ENCODE peak calls at places on chromosomes 11 and 22, in ten cellular contexts. One of them, this sample, is unnamed.

GRCh38 chr11:61793084-61793828 is 545 bp downstream of the FEN1 start:
- DNase-seq in NCI-H524 treated with DMSO at 0.1 percent for 48 hours: no peak
- DNase-seq in amniotic stem cell: no peak
- DNase-seq in gastrocnemius medialis: no peak
- DNase-seq in activated T-cell treated with anti-CD3 and anti-CD28 coated beads for 48 hours: no peak
- DNase-seq in activated effector memory CD4-positive, alpha-beta T cell treated with Interleukin-2 at 50 U/mL for 16 hours: no peak
- DNase-seq in activated naive CD8-positive, alpha-beta T cell treated with anti-CD3 and anti-CD28 coated beads, Interleukin-2, amount 50 U/mL, for 24 hours: peak
- DNase-seq in kidney tubule cell: peak
- DNase-seq in stimulated activated CD8-positive, alpha-beta memory T cell treated with anti-CD3 and anti-CD28 coated beads, Interleukin-2, amount 100 ng/mL, for 1 hour: no peak
- DNase-seq in effector CD4-positive, alpha-beta T cell: no peak
- DNase-seq in this sample: no peak

GRCh38 chr22:49296561-49296960 is 531.1 kb downstream of the BRD1 start:
- DNase-seq in NCI-H524 treated with DMSO at 0.1 percent for 48 hours: no peak
- DNase-seq in gastrocnemius medialis: no peak
- DNase-seq in activated naive CD8-positive, alpha-beta T cell treated with anti-CD3 and anti-CD28 coated beads, Interleukin-2, amount 50 U/mL, for 24 hours: no peak
- DNase-seq in activated T-cell treated with anti-CD3 and anti-CD28 coated beads for 48 hours: no peak
- DNase-seq in activated effector memory CD4-positive, alpha-beta T cell treated with Interleukin-2 at 50 U/mL for 16 hours: no peak
- DNase-seq in stimulated activated CD8-positive, alpha-beta memory T cell treated with anti-CD3 and anti-CD28 coated beads, Interleukin-2, amount 100 ng/mL, for 1 hour: no peak
- DNase-seq in effector CD4-positive, alpha-beta T cell: no peak
- DNase-seq in amniotic stem cell: no peak
- DNase-seq in kidney tubule cell: no peak
- DNase-seq in this sample: no peak

GRCh38 chr22:46287873-46288751 is 8.6 kb upstream of the GTSE1 start:
- DNase-seq in NCI-H524 treated with DMSO at 0.1 percent for 48 hours: no peak
- DNase-seq in stimulated activated CD8-positive, alpha-beta memory T cell treated with anti-CD3 and anti-CD28 coated beads, Interleukin-2, amount 100 ng/mL, for 1 hour: no peak
- DNase-seq in activated effector memory CD4-positive, alpha-beta T cell treated with Interleukin-2 at 50 U/mL for 16 hours: peak
- DNase-seq in activated naive CD8-positive, alpha-beta T cell treated with anti-CD3 and anti-CD28 coated beads, Interleukin-2, amount 50 U/mL, for 24 hours: peak
- DNase-seq in amniotic stem cell: no peak
- DNase-seq in gastrocnemius medialis: no peak
- DNase-seq in kidney tubule cell: no peak
- DNase-seq in activated T-cell treated with anti-CD3 and anti-CD28 coated beads for 48 hours: peak
- DNase-seq in effector CD4-positive, alpha-beta T cell: no peak
- DNase-seq in this sample: peak

GRCh38 chr11:45554230-45554967 is 111.0 kb downstream of the CHST1 start:
- DNase-seq in gastrocnemius medialis: peak
- DNase-seq in NCI-H524 treated with DMSO at 0.1 percent for 48 hours: no peak
- DNase-seq in amniotic stem cell: no peak
- DNase-seq in stimulated activated CD8-positive, alpha-beta memory T cell treated with anti-CD3 and anti-CD28 coated beads, Interleukin-2, amount 100 ng/mL, for 1 hour: no peak
- DNase-seq in effector CD4-positive, alpha-beta T cell: no peak
- DNase-seq in activated T-cell treated with anti-CD3 and anti-CD28 coated beads for 48 hours: no peak
- DNase-seq in activated naive CD8-positive, alpha-beta T cell treated with anti-CD3 and anti-CD28 coated beads, Interleukin-2, amount 50 U/mL, for 24 hours: no peak
- DNase-seq in activated effector memory CD4-positive, alpha-beta T cell treated with Interleukin-2 at 50 U/mL for 16 hours: no peak
- DNase-seq in kidney tubule cell: no peak
- DNase-seq in this sample: no peak

GRCh38 chr11:118634435-118635236 is 27.2 kb downstream of the PHLDB1 start:
- DNase-seq in gastrocnemius medialis: peak
- DNase-seq in amniotic stem cell: no peak
- DNase-seq in effector CD4-positive, alpha-beta T cell: no peak
- DNase-seq in stimulated activated CD8-positive, alpha-beta memory T cell treated with anti-CD3 and anti-CD28 coated beads, Interleukin-2, amount 100 ng/mL, for 1 hour: no peak
- DNase-seq in activated effector memory CD4-positive, alpha-beta T cell treated with Interleukin-2 at 50 U/mL for 16 hours: no peak
- DNase-seq in activated T-cell treated with anti-CD3 and anti-CD28 coated beads for 48 hours: no peak
- DNase-seq in kidney tubule cell: peak
- DNase-seq in NCI-H524 treated with DMSO at 0.1 percent for 48 hours: no peak
- DNase-seq in activated naive CD8-positive, alpha-beta T cell treated with anti-CD3 and anti-CD28 coated beads, Interleukin-2, amount 50 U/mL, for 24 hours: no peak
- DNase-seq in this sample: no peak

GRCh38 chr11:70783821-70784220 is 385.5 kb downstream of the CTTN start:
- DNase-seq in stimulated activated CD8-positive, alpha-beta memory T cell treated with anti-CD3 and anti-CD28 coated beads, Interleukin-2, amount 100 ng/mL, for 1 hour: no peak
- DNase-seq in activated T-cell treated with anti-CD3 and anti-CD28 coated beads for 48 hours: no peak
- DNase-seq in amniotic stem cell: no peak
- DNase-seq in activated effector memory CD4-positive, alpha-beta T cell treated with Interleukin-2 at 50 U/mL for 16 hours: no peak
- DNase-seq in activated naive CD8-positive, alpha-beta T cell treated with anti-CD3 and anti-CD28 coated beads, Interleukin-2, amount 50 U/mL, for 24 hours: no peak
- DNase-seq in effector CD4-positive, alpha-beta T cell: no peak
- DNase-seq in gastrocnemius medialis: no peak
- DNase-seq in NCI-H524 treated with DMSO at 0.1 percent for 48 hours: no peak
- DNase-seq in kidney tubule cell: no peak
- DNase-seq in this sample: no peak

GRCh38 chr11:1882265-1883238 is 9.1 kb downstream of the PRR33 start:
- DNase-seq in activated naive CD8-positive, alpha-beta T cell treated with anti-CD3 and anti-CD28 coated beads, Interleukin-2, amount 50 U/mL, for 24 hours: peak
- DNase-seq in amniotic stem cell: peak
- DNase-seq in NCI-H524 treated with DMSO at 0.1 percent for 48 hours: no peak
- DNase-seq in activated T-cell treated with anti-CD3 and anti-CD28 coated beads for 48 hours: peak
- DNase-seq in stimulated activated CD8-positive, alpha-beta memory T cell treated with anti-CD3 and anti-CD28 coated beads, Interleukin-2, amount 100 ng/mL, for 1 hour: peak
- DNase-seq in kidney tubule cell: peak
- DNase-seq in effector CD4-positive, alpha-beta T cell: peak
- DNase-seq in activated effector memory CD4-positive, alpha-beta T cell treated with Interleukin-2 at 50 U/mL for 16 hours: peak
- DNase-seq in gastrocnemius medialis: peak
- DNase-seq in this sample: no peak

GRCh38 chr11:110529043-110529442 is 99.3 kb downstream of the FDX1 start:
- DNase-seq in activated T-cell treated with anti-CD3 and anti-CD28 coated beads for 48 hours: no peak
- DNase-seq in stimulated activated CD8-positive, alpha-beta memory T cell treated with anti-CD3 and anti-CD28 coated beads, Interleukin-2, amount 100 ng/mL, for 1 hour: no peak
- DNase-seq in amniotic stem cell: no peak
- DNase-seq in NCI-H524 treated with DMSO at 0.1 percent for 48 hours: no peak
- DNase-seq in kidney tubule cell: peak
- DNase-seq in activated effector memory CD4-positive, alpha-beta T cell treated with Interleukin-2 at 50 U/mL for 16 hours: no peak
- DNase-seq in activated naive CD8-positive, alpha-beta T cell treated with anti-CD3 and anti-CD28 coated beads, Interleukin-2, amount 50 U/mL, for 24 hours: no peak
- DNase-seq in effector CD4-positive, alpha-beta T cell: no peak
- DNase-seq in gastrocnemius medialis: no peak
- DNase-seq in this sample: no peak

GRCh38 chr11:62604460-62605130 is 2.9 kb upstream of the MTA2 start:
- DNase-seq in kidney tubule cell: no peak
- DNase-seq in effector CD4-positive, alpha-beta T cell: no peak
- DNase-seq in NCI-H524 treated with DMSO at 0.1 percent for 48 hours: no peak
- DNase-seq in stimulated activated CD8-positive, alpha-beta memory T cell treated with anti-CD3 and anti-CD28 coated beads, Interleukin-2, amount 100 ng/mL, for 1 hour: no peak
- DNase-seq in amniotic stem cell: no peak
- DNase-seq in activated effector memory CD4-positive, alpha-beta T cell treated with Interleukin-2 at 50 U/mL for 16 hours: no peak
- DNase-seq in activated naive CD8-positive, alpha-beta T cell treated with anti-CD3 and anti-CD28 coated beads, Interleukin-2, amount 50 U/mL, for 24 hours: no peak
- DNase-seq in gastrocnemius medialis: no peak
- DNase-seq in activated T-cell treated with anti-CD3 and anti-CD28 coated beads for 48 hours: no peak
- DNase-seq in this sample: no peak

GRCh38 chr11:19323502-19323901 is 82.8 kb upstream of the E2F8 start:
- DNase-seq in gastrocnemius medialis: no peak
- DNase-seq in NCI-H524 treated with DMSO at 0.1 percent for 48 hours: no peak
- DNase-seq in activated naive CD8-positive, alpha-beta T cell treated with anti-CD3 and anti-CD28 coated beads, Interleukin-2, amount 50 U/mL, for 24 hours: no peak
- DNase-seq in activated T-cell treated with anti-CD3 and anti-CD28 coated beads for 48 hours: no peak
- DNase-seq in activated effector memory CD4-positive, alpha-beta T cell treated with Interleukin-2 at 50 U/mL for 16 hours: no peak
- DNase-seq in kidney tubule cell: no peak
- DNase-seq in stimulated activated CD8-positive, alpha-beta memory T cell treated with anti-CD3 and anti-CD28 coated beads, Interleukin-2, amount 100 ng/mL, for 1 hour: no peak
- DNase-seq in amniotic stem cell: no peak
- DNase-seq in effector CD4-positive, alpha-beta T cell: no peak
- DNase-seq in this sample: no peak

GRCh38 chr22:25668437-25668836 is 73.6 kb upstream of the MYO18B start:
- DNase-seq in gastrocnemius medialis: no peak
- DNase-seq in activated T-cell treated with anti-CD3 and anti-CD28 coated beads for 48 hours: no peak
- DNase-seq in activated naive CD8-positive, alpha-beta T cell treated with anti-CD3 and anti-CD28 coated beads, Interleukin-2, amount 50 U/mL, for 24 hours: no peak
- DNase-seq in NCI-H524 treated with DMSO at 0.1 percent for 48 hours: no peak
- DNase-seq in kidney tubule cell: no peak
- DNase-seq in amniotic stem cell: no peak
- DNase-seq in activated effector memory CD4-positive, alpha-beta T cell treated with Interleukin-2 at 50 U/mL for 16 hours: no peak
- DNase-seq in stimulated activated CD8-positive, alpha-beta memory T cell treated with anti-CD3 and anti-CD28 coated beads, Interleukin-2, amount 100 ng/mL, for 1 hour: no peak
- DNase-seq in effector CD4-positive, alpha-beta T cell: no peak
- DNase-seq in this sample: no peak

GRCh38 chr11:111913997-111914396 is 1.5 kb downstream of the HSPB2 start:
- DNase-seq in activated effector memory CD4-positive, alpha-beta T cell treated with Interleukin-2 at 50 U/mL for 16 hours: no peak
- DNase-seq in kidney tubule cell: peak
- DNase-seq in stimulated activated CD8-positive, alpha-beta memory T cell treated with anti-CD3 and anti-CD28 coated beads, Interleukin-2, amount 100 ng/mL, for 1 hour: no peak
- DNase-seq in activated T-cell treated with anti-CD3 and anti-CD28 coated beads for 48 hours: no peak
- DNase-seq in gastrocnemius medialis: peak
- DNase-seq in effector CD4-positive, alpha-beta T cell: no peak
- DNase-seq in NCI-H524 treated with DMSO at 0.1 percent for 48 hours: no peak
- DNase-seq in activated naive CD8-positive, alpha-beta T cell treated with anti-CD3 and anti-CD28 coated beads, Interleukin-2, amount 50 U/mL, for 24 hours: no peak
- DNase-seq in amniotic stem cell: peak
- DNase-seq in this sample: no peak

GRCh38 chr22:29621761-29622526 is 18.5 kb downstream of the NF2 start:
- DNase-seq in activated naive CD8-positive, alpha-beta T cell treated with anti-CD3 and anti-CD28 coated beads, Interleukin-2, amount 50 U/mL, for 24 hours: no peak
- DNase-seq in activated T-cell treated with anti-CD3 and anti-CD28 coated beads for 48 hours: no peak
- DNase-seq in gastrocnemius medialis: no peak
- DNase-seq in NCI-H524 treated with DMSO at 0.1 percent for 48 hours: no peak
- DNase-seq in stimulated activated CD8-positive, alpha-beta memory T cell treated with anti-CD3 and anti-CD28 coated beads, Interleukin-2, amount 100 ng/mL, for 1 hour: no peak
- DNase-seq in effector CD4-positive, alpha-beta T cell: no peak
- DNase-seq in activated effector memory CD4-positive, alpha-beta T cell treated with Interleukin-2 at 50 U/mL for 16 hours: no peak
- DNase-seq in amniotic stem cell: peak
- DNase-seq in kidney tubule cell: peak
- DNase-seq in this sample: no peak

GRCh38 chr11:33463059-33463458 is 205.9 kb downstream of the HIPK3 start:
- DNase-seq in activated effector memory CD4-positive, alpha-beta T cell treated with Interleukin-2 at 50 U/mL for 16 hours: no peak
- DNase-seq in activated naive CD8-positive, alpha-beta T cell treated with anti-CD3 and anti-CD28 coated beads, Interleukin-2, amount 50 U/mL, for 24 hours: no peak
- DNase-seq in kidney tubule cell: no peak
- DNase-seq in activated T-cell treated with anti-CD3 and anti-CD28 coated beads for 48 hours: no peak
- DNase-seq in NCI-H524 treated with DMSO at 0.1 percent for 48 hours: no peak
- DNase-seq in gastrocnemius medialis: no peak
- DNase-seq in stimulated activated CD8-positive, alpha-beta memory T cell treated with anti-CD3 and anti-CD28 coated beads, Interleukin-2, amount 100 ng/mL, for 1 hour: no peak
- DNase-seq in effector CD4-positive, alpha-beta T cell: no peak
- DNase-seq in amniotic stem cell: no peak
- DNase-seq in this sample: no peak

GRCh38 chr11:69286358-69287327 is 7.3 kb upstream of the MYEOV start:
- DNase-seq in activated effector memory CD4-positive, alpha-beta T cell treated with Interleukin-2 at 50 U/mL for 16 hours: no peak
- DNase-seq in activated T-cell treated with anti-CD3 and anti-CD28 coated beads for 48 hours: no peak
- DNase-seq in gastrocnemius medialis: no peak
- DNase-seq in effector CD4-positive, alpha-beta T cell: no peak
- DNase-seq in kidney tubule cell: no peak
- DNase-seq in stimulated activated CD8-positive, alpha-beta memory T cell treated with anti-CD3 and anti-CD28 coated beads, Interleukin-2, amount 100 ng/mL, for 1 hour: no peak
- DNase-seq in NCI-H524 treated with DMSO at 0.1 percent for 48 hours: no peak
- DNase-seq in amniotic stem cell: no peak
- DNase-seq in activated naive CD8-positive, alpha-beta T cell treated with anti-CD3 and anti-CD28 coated beads, Interleukin-2, amount 50 U/mL, for 24 hours: no peak
- DNase-seq in this sample: no peak

GRCh38 chr22:35631597-35631996 is 14.5 kb upstream of the MB start:
- DNase-seq in activated T-cell treated with anti-CD3 and anti-CD28 coated beads for 48 hours: peak
- DNase-seq in activated effector memory CD4-positive, alpha-beta T cell treated with Interleukin-2 at 50 U/mL for 16 hours: no peak
- DNase-seq in effector CD4-positive, alpha-beta T cell: no peak
- DNase-seq in stimulated activated CD8-positive, alpha-beta memory T cell treated with anti-CD3 and anti-CD28 coated beads, Interleukin-2, amount 100 ng/mL, for 1 hour: no peak
- DNase-seq in NCI-H524 treated with DMSO at 0.1 percent for 48 hours: no peak
- DNase-seq in gastrocnemius medialis: no peak
- DNase-seq in amniotic stem cell: no peak
- DNase-seq in kidney tubule cell: peak
- DNase-seq in activated naive CD8-positive, alpha-beta T cell treated with anti-CD3 and anti-CD28 coated beads, Interleukin-2, amount 50 U/mL, for 24 hours: peak
- DNase-seq in this sample: no peak

GRCh38 chr11:108838804-108839128 is 173.9 kb downstream of the DDX10 start:
- DNase-seq in stimulated activated CD8-positive, alpha-beta memory T cell treated with anti-CD3 and anti-CD28 coated beads, Interleukin-2, amount 100 ng/mL, for 1 hour: no peak
- DNase-seq in activated T-cell treated with anti-CD3 and anti-CD28 coated beads for 48 hours: no peak
- DNase-seq in gastrocnemius medialis: no peak
- DNase-seq in effector CD4-positive, alpha-beta T cell: no peak
- DNase-seq in kidney tubule cell: no peak
- DNase-seq in activated effector memory CD4-positive, alpha-beta T cell treated with Interleukin-2 at 50 U/mL for 16 hours: no peak
- DNase-seq in NCI-H524 treated with DMSO at 0.1 percent for 48 hours: no peak
- DNase-seq in amniotic stem cell: no peak
- DNase-seq in activated naive CD8-positive, alpha-beta T cell treated with anti-CD3 and anti-CD28 coated beads, Interleukin-2, amount 50 U/mL, for 24 hours: no peak
- DNase-seq in this sample: no peak

GRCh38 chr22:39463931-39464390 is 7.1 kb downstream of the MGAT3 start:
- DNase-seq in gastrocnemius medialis: peak
- DNase-seq in activated effector memory CD4-positive, alpha-beta T cell treated with Interleukin-2 at 50 U/mL for 16 hours: no peak
- DNase-seq in NCI-H524 treated with DMSO at 0.1 percent for 48 hours: no peak
- DNase-seq in effector CD4-positive, alpha-beta T cell: no peak
- DNase-seq in activated naive CD8-positive, alpha-beta T cell treated with anti-CD3 and anti-CD28 coated beads, Interleukin-2, amount 50 U/mL, for 24 hours: no peak
- DNase-seq in activated T-cell treated with anti-CD3 and anti-CD28 coated beads for 48 hours: no peak
- DNase-seq in kidney tubule cell: peak
- DNase-seq in amniotic stem cell: no peak
- DNase-seq in stimulated activated CD8-positive, alpha-beta memory T cell treated with anti-CD3 and anti-CD28 coated beads, Interleukin-2, amount 100 ng/mL, for 1 hour: no peak
- DNase-seq in this sample: no peak

GRCh38 chr22:41524809-41525449 is 19.3 kb downstream of the POLR3H start:
- DNase-seq in activated effector memory CD4-positive, alpha-beta T cell treated with Interleukin-2 at 50 U/mL for 16 hours: peak
- DNase-seq in activated T-cell treated with anti-CD3 and anti-CD28 coated beads for 48 hours: peak
- DNase-seq in effector CD4-positive, alpha-beta T cell: peak
- DNase-seq in amniotic stem cell: no peak
- DNase-seq in activated naive CD8-positive, alpha-beta T cell treated with anti-CD3 and anti-CD28 coated beads, Interleukin-2, amount 50 U/mL, for 24 hours: peak
- DNase-seq in NCI-H524 treated with DMSO at 0.1 percent for 48 hours: no peak
- DNase-seq in stimulated activated CD8-positive, alpha-beta memory T cell treated with anti-CD3 and anti-CD28 coated beads, Interleukin-2, amount 100 ng/mL, for 1 hour: peak
- DNase-seq in gastrocnemius medialis: no peak
- DNase-seq in kidney tubule cell: peak
- DNase-seq in this sample: no peak

GRCh38 chr11:33490842-33491370 is 209.7 kb downstream of the C11orf91 start:
- DNase-seq in kidney tubule cell: no peak
- DNase-seq in activated naive CD8-positive, alpha-beta T cell treated with anti-CD3 and anti-CD28 coated beads, Interleukin-2, amount 50 U/mL, for 24 hours: no peak
- DNase-seq in activated T-cell treated with anti-CD3 and anti-CD28 coated beads for 48 hours: no peak
- DNase-seq in gastrocnemius medialis: no peak
- DNase-seq in activated effector memory CD4-positive, alpha-beta T cell treated with Interleukin-2 at 50 U/mL for 16 hours: no peak
- DNase-seq in NCI-H524 treated with DMSO at 0.1 percent for 48 hours: no peak
- DNase-seq in effector CD4-positive, alpha-beta T cell: no peak
- DNase-seq in amniotic stem cell: no peak
- DNase-seq in stimulated activated CD8-positive, alpha-beta memory T cell treated with anti-CD3 and anti-CD28 coated beads, Interleukin-2, amount 100 ng/mL, for 1 hour: no peak
- DNase-seq in this sample: no peak

GRCh38 chr22:33030923-33031525 is 27.2 kb downstream of the SYN3 start:
- DNase-seq in amniotic stem cell: no peak
- DNase-seq in activated naive CD8-positive, alpha-beta T cell treated with anti-CD3 and anti-CD28 coated beads, Interleukin-2, amount 50 U/mL, for 24 hours: no peak
- DNase-seq in gastrocnemius medialis: no peak
- DNase-seq in activated T-cell treated with anti-CD3 and anti-CD28 coated beads for 48 hours: no peak
- DNase-seq in activated effector memory CD4-positive, alpha-beta T cell treated with Interleukin-2 at 50 U/mL for 16 hours: no peak
- DNase-seq in kidney tubule cell: no peak
- DNase-seq in stimulated activated CD8-positive, alpha-beta memory T cell treated with anti-CD3 and anti-CD28 coated beads, Interleukin-2, amount 100 ng/mL, for 1 hour: no peak
- DNase-seq in NCI-H524 treated with DMSO at 0.1 percent for 48 hours: no peak
- DNase-seq in effector CD4-positive, alpha-beta T cell: no peak
- DNase-seq in this sample: peak

GRCh38 chr22:37681001-37681424 is 5.1 kb upstream of the NOL12 start:
- DNase-seq in NCI-H524 treated with DMSO at 0.1 percent for 48 hours: no peak
- DNase-seq in activated effector memory CD4-positive, alpha-beta T cell treated with Interleukin-2 at 50 U/mL for 16 hours: no peak
- DNase-seq in kidney tubule cell: peak
- DNase-seq in amniotic stem cell: no peak
- DNase-seq in activated naive CD8-positive, alpha-beta T cell treated with anti-CD3 and anti-CD28 coated beads, Interleukin-2, amount 50 U/mL, for 24 hours: no peak
- DNase-seq in effector CD4-positive, alpha-beta T cell: no peak
- DNase-seq in gastrocnemius medialis: no peak
- DNase-seq in activated T-cell treated with anti-CD3 and anti-CD28 coated beads for 48 hours: no peak
- DNase-seq in stimulated activated CD8-positive, alpha-beta memory T cell treated with anti-CD3 and anti-CD28 coated beads, Interleukin-2, amount 100 ng/mL, for 1 hour: no peak
- DNase-seq in this sample: no peak

GRCh38 chr22:23684561-23685031 is 6.2 kb upstream of the RGL4 start:
- DNase-seq in stimulated activated CD8-positive, alpha-beta memory T cell treated with anti-CD3 and anti-CD28 coated beads, Interleukin-2, amount 100 ng/mL, for 1 hour: no peak
- DNase-seq in kidney tubule cell: no peak
- DNase-seq in activated effector memory CD4-positive, alpha-beta T cell treated with Interleukin-2 at 50 U/mL for 16 hours: no peak
- DNase-seq in amniotic stem cell: no peak
- DNase-seq in NCI-H524 treated with DMSO at 0.1 percent for 48 hours: no peak
- DNase-seq in gastrocnemius medialis: peak
- DNase-seq in effector CD4-positive, alpha-beta T cell: no peak
- DNase-seq in activated T-cell treated with anti-CD3 and anti-CD28 coated beads for 48 hours: no peak
- DNase-seq in activated naive CD8-positive, alpha-beta T cell treated with anti-CD3 and anti-CD28 coated beads, Interleukin-2, amount 50 U/mL, for 24 hours: no peak
- DNase-seq in this sample: peak

GRCh38 chr11:60159868-60160267 is 23.0 kb downstream of the MS4A6A start:
- DNase-seq in kidney tubule cell: no peak
- DNase-seq in activated effector memory CD4-positive, alpha-beta T cell treated with Interleukin-2 at 50 U/mL for 16 hours: no peak
- DNase-seq in amniotic stem cell: no peak
- DNase-seq in gastrocnemius medialis: no peak
- DNase-seq in activated naive CD8-positive, alpha-beta T cell treated with anti-CD3 and anti-CD28 coated beads, Interleukin-2, amount 50 U/mL, for 24 hours: no peak
- DNase-seq in stimulated activated CD8-positive, alpha-beta memory T cell treated with anti-CD3 and anti-CD28 coated beads, Interleukin-2, amount 100 ng/mL, for 1 hour: no peak
- DNase-seq in NCI-H524 treated with DMSO at 0.1 percent for 48 hours: no peak
- DNase-seq in activated T-cell treated with anti-CD3 and anti-CD28 coated beads for 48 hours: no peak
- DNase-seq in effector CD4-positive, alpha-beta T cell: no peak
- DNase-seq in this sample: no peak

GRCh38 chr11:64156235-64157011 is 9.5 kb downstream of the MACROD1 start:
- DNase-seq in activated naive CD8-positive, alpha-beta T cell treated with anti-CD3 and anti-CD28 coated beads, Interleukin-2, amount 50 U/mL, for 24 hours: no peak
- DNase-seq in NCI-H524 treated with DMSO at 0.1 percent for 48 hours: peak
- DNase-seq in kidney tubule cell: no peak
- DNase-seq in stimulated activated CD8-positive, alpha-beta memory T cell treated with anti-CD3 and anti-CD28 coated beads, Interleukin-2, amount 100 ng/mL, for 1 hour: no peak
- DNase-seq in activated effector memory CD4-positive, alpha-beta T cell treated with Interleukin-2 at 50 U/mL for 16 hours: no peak
- DNase-seq in effector CD4-positive, alpha-beta T cell: no peak
- DNase-seq in amniotic stem cell: no peak
- DNase-seq in gastrocnemius medialis: peak
- DNase-seq in activated T-cell treated with anti-CD3 and anti-CD28 coated beads for 48 hours: no peak
- DNase-seq in this sample: no peak

GRCh38 chr11:134951305-134951700 is 539.3 kb upstream of the B3GAT1 start:
- DNase-seq in NCI-H524 treated with DMSO at 0.1 percent for 48 hours: no peak
- DNase-seq in gastrocnemius medialis: peak
- DNase-seq in activated effector memory CD4-positive, alpha-beta T cell treated with Interleukin-2 at 50 U/mL for 16 hours: no peak
- DNase-seq in amniotic stem cell: peak
- DNase-seq in kidney tubule cell: peak
- DNase-seq in activated naive CD8-positive, alpha-beta T cell treated with anti-CD3 and anti-CD28 coated beads, Interleukin-2, amount 50 U/mL, for 24 hours: no peak
- DNase-seq in effector CD4-positive, alpha-beta T cell: no peak
- DNase-seq in stimulated activated CD8-positive, alpha-beta memory T cell treated with anti-CD3 and anti-CD28 coated beads, Interleukin-2, amount 100 ng/mL, for 1 hour: no peak
- DNase-seq in activated T-cell treated with anti-CD3 and anti-CD28 coated beads for 48 hours: no peak
- DNase-seq in this sample: peak

GRCh38 chr11:22169833-22170232 is 23.1 kb upstream of the ANO5 start:
- DNase-seq in gastrocnemius medialis: no peak
- DNase-seq in activated naive CD8-positive, alpha-beta T cell treated with anti-CD3 and anti-CD28 coated beads, Interleukin-2, amount 50 U/mL, for 24 hours: no peak
- DNase-seq in activated effector memory CD4-positive, alpha-beta T cell treated with Interleukin-2 at 50 U/mL for 16 hours: no peak
- DNase-seq in stimulated activated CD8-positive, alpha-beta memory T cell treated with anti-CD3 and anti-CD28 coated beads, Interleukin-2, amount 100 ng/mL, for 1 hour: no peak
- DNase-seq in amniotic stem cell: no peak
- DNase-seq in effector CD4-positive, alpha-beta T cell: no peak
- DNase-seq in kidney tubule cell: peak
- DNase-seq in NCI-H524 treated with DMSO at 0.1 percent for 48 hours: peak
- DNase-seq in activated T-cell treated with anti-CD3 and anti-CD28 coated beads for 48 hours: no peak
- DNase-seq in this sample: no peak

GRCh38 chr11:126488591-126489370 is 133.3 kb downstream of the ST3GAL4 start:
- DNase-seq in amniotic stem cell: no peak
- DNase-seq in effector CD4-positive, alpha-beta T cell: no peak
- DNase-seq in activated naive CD8-positive, alpha-beta T cell treated with anti-CD3 and anti-CD28 coated beads, Interleukin-2, amount 50 U/mL, for 24 hours: no peak
- DNase-seq in activated T-cell treated with anti-CD3 and anti-CD28 coated beads for 48 hours: no peak
- DNase-seq in gastrocnemius medialis: no peak
- DNase-seq in NCI-H524 treated with DMSO at 0.1 percent for 48 hours: no peak
- DNase-seq in activated effector memory CD4-positive, alpha-beta T cell treated with Interleukin-2 at 50 U/mL for 16 hours: no peak
- DNase-seq in stimulated activated CD8-positive, alpha-beta memory T cell treated with anti-CD3 and anti-CD28 coated beads, Interleukin-2, amount 100 ng/mL, for 1 hour: no peak
- DNase-seq in kidney tubule cell: no peak
- DNase-seq in this sample: no peak

This sample was measured in ascending aorta.